ENCODE peak calls at places on chromosomes 11 and 22, in nine cellular contexts. C is endothelial cell; A is NCI-H1436; H is hypothalamus; B is DMS 273 treated with DMSO at 0.1 percent for 48 hours; F is CD4-positive, CD25-positive, alpha-beta regulatory T cell; X is GM20000; W is NCI-H2081; T is iris pigment epithelial cell. I is an unnamed sample.

GRCh38 chr22:47658182-47658581 is 895.7 kb downstream of the TBC1D22A start:
- DNase-seq in B (no peak), A (no peak), T (no peak), X (no peak), C (no peak), F (no peak), W (no peak), H (no peak), I (no peak)

GRCh38 chr22:25690798-25691197 is 51.2 kb upstream of the MYO18B start:
- DNase-seq in C (no peak), H (no peak), A (no peak), W (no peak), B (no peak), T (no peak), X (no peak), F (no peak), I (no peak)

GRCh38 chr11:116062526-116063171 is 558.4 kb upstream of the CADM1 start:
- DNase-seq in A (no peak), X (peak), C (no peak), W (peak), T (no peak), F (no peak), B (no peak), H (no peak), I (no peak)

GRCh38 chr22:29820941-29821789 is 16.9 kb downstream of the ASCC2 start:
- DNase-seq in H (no peak), T (peak), F (peak), A (peak), W (peak), X (peak), C (no peak), B (peak), I (peak)

GRCh38 chr11:67468056-67468455 is 995 bp downstream of the TMEM134 start:
- DNase-seq in A (no peak), W (peak), H (peak), T (no peak), B (no peak), C (no peak), X (no peak), F (no peak), I (no peak)

GRCh38 chr11:9078113-9079041 is 13.0 kb downstream of the SCUBE2 start:
- DNase-seq in B (no peak), T (no peak), A (no peak), F (no peak), H (no peak), X (no peak), W (no peak), C (no peak), I (no peak)

GRCh38 chr22:46031965-46032851 is 55.2 kb upstream of the WNT7B start:
- DNase-seq in H (no peak), A (no peak), T (no peak), F (no peak), X (no peak), B (no peak), W (no peak), C (no peak), I (no peak)

GRCh38 chr11:2580444-2581050 is 119.2 kb downstream of the KCNQ1OT1 start:
- DNase-seq in H (no peak), C (no peak), A (no peak), W (no peak), F (no peak), T (no peak), X (no peak), B (no peak), I (no peak)

GRCh38 chr22:45602004-45602733 is 69.5 kb upstream of the ATXN10 start:
- DNase-seq in B (no peak), W (no peak), C (no peak), T (no peak), A (no peak), H (no peak), X (no peak), F (no peak), I (no peak)

GRCh38 chr22:47047321-47048122 is 285.1 kb downstream of the TBC1D22A start:
- DNase-seq in C (no peak), T (no peak), H (no peak), W (no peak), B (no peak), A (no peak), F (no peak), X (no peak), I (no peak)

GRCh38 chr11:77884186-77884828 is 63.4 kb downstream of the AAMDC start:
- DNase-seq in H (no peak), X (no peak), A (no peak), F (no peak), B (no peak), T (peak), C (no peak), W (no peak), I (no peak)

GRCh38 chr22:27686534-27686933 is 115.0 kb downstream of the MN1 start:
- DNase-seq in C (no peak), T (peak), X (no peak), W (no peak), H (peak), B (no peak), F (no peak), A (no peak), I (no peak)

GRCh38 chr22:19038728-19039447 is 83.3 kb downstream of the DGCR2 start:
- DNase-seq in A (no peak), C (no peak), H (no peak), W (no peak), X (no peak), F (no peak), T (no peak), B (no peak), I (no peak)

GRCh38 chr11:77776455-77776854 is 44.1 kb downstream of the RSF1 start:
- DNase-seq in A (peak), F (peak), H (no peak), B (no peak), X (no peak), W (peak), T (no peak), C (no peak), I (no peak)

GRCh38 chr11:14179126-14179820 is 179.7 kb downstream of the RRAS2 start:
- DNase-seq in T (peak), X (no peak), B (no peak), F (no peak), H (no peak), A (peak), W (no peak), C (no peak), I (no peak)

GRCh38 chr11:84218318-84218717 is 932.2 kb upstream of the CCDC90B start:
- DNase-seq in A (no peak), X (no peak), T (no peak), H (no peak), F (no peak), C (no peak), W (no peak), B (no peak), I (no peak)

GRCh38 chr11:83125577-83125976 is 31.4 kb upstream of the PCF11 start:
- DNase-seq in T (no peak), W (no peak), B (no peak), X (no peak), A (no peak), H (no peak), F (no peak), C (no peak), I (no peak)

GRCh38 chr11:33642461-33643166 is 58.0 kb downstream of the C11orf91 start:
- DNase-seq in X (no peak), F (no peak), T (no peak), A (no peak), H (no peak), B (no peak), C (no peak), W (no peak), I (no peak)

GRCh38 chr11:64676253-64676615 is 46.8 kb downstream of the NRXN2 start:
- DNase-seq in C (no peak), H (no peak), T (no peak), A (no peak), F (no peak), X (no peak), B (no peak), W (no peak), I (no peak)

GRCh38 chr22:17077255-17077654 is 7.5 kb upstream of the IL17RA start:
- DNase-seq in C (no peak), H (no peak), A (no peak), W (no peak), X (no peak), T (peak), B (no peak), F (no peak), I (no peak)

GRCh38 chr11:103907136-103907535 is 129.3 kb upstream of the DDI1 start:
- DNase-seq in X (no peak), A (no peak), W (no peak), B (no peak), H (no peak), F (no peak), C (no peak), T (no peak), I (no peak)

GRCh38 chr22:21650823-21651520 is 8.9 kb downstream of the SDF2L1 start:
- DNase-seq in C (no peak), B (no peak), X (no peak), A (no peak), H (no peak), T (no peak), W (peak), F (peak), I (no peak)

GRCh38 chr11:65884716-65885092 is 3.6 kb downstream of the FIBP start:
- DNase-seq in T (peak), B (no peak), A (peak), C (peak), X (peak), W (peak), H (peak), F (peak), I (peak)

GRCh38 chr22:47053865-47054185 is 291.4 kb downstream of the TBC1D22A start:
- DNase-seq in H (peak), W (no peak), T (peak), B (no peak), A (no peak), C (no peak), F (no peak), X (no peak), I (no peak)

GRCh38 chr11:129580278-129580677 is 204.6 kb downstream of the BARX2 start:
- DNase-seq in F (no peak), X (no peak), A (no peak), T (no peak), B (no peak), W (no peak), C (no peak), H (no peak), I (no peak)

GRCh38 chr22:11629661-11630385 is 3898.2 kb upstream of the OR11H1 start:
- DNase-seq in C (no peak), H (no peak), B (no peak), F (no peak), A (no peak), W (no peak), X (peak), T (no peak), I (no peak)

GRCh38 chr11:57942808-57943207 is 80.9 kb upstream of the OR9Q1 start:
- DNase-seq in A (no peak), W (no peak), F (no peak), X (no peak), H (no peak), T (no peak), C (no peak), B (no peak), I (no peak)

GRCh38 chr11:69295995-69296889 is 2.3 kb downstream of the MYEOV start:
- DNase-seq in F (no peak), W (no peak), A (no peak), C (no peak), X (no peak), T (peak), H (peak), B (no peak), I (peak)

GRCh38 chr22:42716649-42717127 is 4.0 kb downstream of the A4GALT start:
- DNase-seq in X (peak), B (no peak), A (no peak), W (no peak), C (no peak), H (no peak), T (no peak), F (no peak), I (no peak)

GRCh38 chr11:118917488-118918127 is 8.1 kb downstream of the BCL9L start:
- DNase-seq in X (no peak), C (no peak), W (no peak), A (peak), H (no peak), F (peak), T (peak), B (no peak), I (no peak)

GRCh38 chr22:47286590-47286989 is 524.1 kb downstream of the TBC1D22A start:
- DNase-seq in C (no peak), W (no peak), F (no peak), X (no peak), T (no peak), A (no peak), B (no peak), H (no peak), I (no peak)

GRCh38 chr11:58805065-58805464 is 39.4 kb downstream of the GLYATL2 start:
- DNase-seq in B (no peak), H (no peak), W (no peak), F (no peak), T (no peak), C (no peak), X (no peak), A (no peak), I (no peak)

GRCh38 chr11:65496304-65497140 is 2.3 kb upstream of the MALAT1 start:
- DNase-seq in B (no peak), W (peak), A (no peak), F (no peak), C (no peak), T (peak), H (peak), X (no peak), I (no peak)

GRCh38 chr11:76443254-76443935 is 1.4 kb upstream of the EMSY start:
- DNase-seq in A (no peak), F (no peak), H (no peak), W (peak), C (no peak), X (no peak), B (no peak), T (peak), I (no peak)

GRCh38 chr22:19714320-19715252 is at the start of gene SEPTIN5:
- DNase-seq in F (no peak), W (no peak), H (no peak), B (no peak), X (no peak), T (no peak), C (no peak), A (no peak), I (no peak)

GRCh38 chr11:62664405-62665074 is 470 bp downstream of the C11orf98 start:
- DNase-seq in H (no peak), C (no peak), W (peak), A (peak), X (peak), B (peak), F (peak), T (peak), I (peak)

GRCh38 chr11:60870276-60870675 is 2.9 kb downstream of the ZP1 start:
- DNase-seq in H (no peak), X (no peak), W (peak), C (no peak), T (no peak), F (no peak), B (peak), A (no peak), I (no peak)

I was measured in HuH-7.